ENCODE peak calls at places on chromosomes 7 and 10, in ten cellular contexts. One of them, this sample, is unnamed. For H3K36me3, the result is how much of the 10 kb centered on the place peaks cover.

GRCh38 chr10:118216526-118217035 is 125.5 kb downstream of the FAM204A start:
- DNase-seq in Caco-2: no peak
- DNase-seq in GM23248: no peak
- DNase-seq in K562: no peak
- DNase-seq in GM06990: no peak
- DNase-seq in HAP-1: no peak
- DNase-seq in CD4-positive, CD25-positive, alpha-beta regulatory T cell: no peak
- DNase-seq in CD8-positive, alpha-beta memory T cell: no peak
- DNase-seq in aorta: no peak
- DNase-seq in hepatocyte: no peak
- DNase-seq in this sample: no peak

GRCh38 chr10:112202561-112203241 is 19.1 kb upstream of the GPAM start:
- DNase-seq in K562: no peak
- DNase-seq in hepatocyte: no peak
- DNase-seq in CD4-positive, CD25-positive, alpha-beta regulatory T cell: no peak
- DNase-seq in aorta: no peak
- DNase-seq in HAP-1: no peak
- DNase-seq in GM06990: peak
- DNase-seq in Caco-2: no peak
- DNase-seq in GM23248: peak
- DNase-seq in CD8-positive, alpha-beta memory T cell: no peak
- DNase-seq in this sample: no peak

GRCh38 chr10:78336402-78336791 is 302.7 kb downstream of the RPS24 start:
- DNase-seq in hepatocyte: no peak
- DNase-seq in K562: no peak
- DNase-seq in aorta: no peak
- DNase-seq in GM23248: peak
- DNase-seq in CD4-positive, CD25-positive, alpha-beta regulatory T cell: no peak
- DNase-seq in GM06990: no peak
- DNase-seq in Caco-2: no peak
- DNase-seq in HAP-1: no peak
- DNase-seq in CD8-positive, alpha-beta memory T cell: no peak
- DNase-seq in this sample: no peak

GRCh38 chr7:146401939-146402338 is 285.3 kb downstream of the CNTNAP2 start:
- DNase-seq in HAP-1: no peak
- DNase-seq in Caco-2: no peak
- DNase-seq in CD8-positive, alpha-beta memory T cell: no peak
- DNase-seq in CD4-positive, CD25-positive, alpha-beta regulatory T cell: no peak
- DNase-seq in aorta: no peak
- DNase-seq in K562: no peak
- DNase-seq in GM06990: no peak
- DNase-seq in GM23248: no peak
- DNase-seq in hepatocyte: no peak
- DNase-seq in this sample: no peak

GRCh38 chr7:117857718-117858117 is 15.5 kb downstream of the CTTNBP2 start:
- DNase-seq in Caco-2: no peak
- DNase-seq in GM23248: no peak
- DNase-seq in GM06990: no peak
- DNase-seq in K562: no peak
- DNase-seq in aorta: no peak
- DNase-seq in HAP-1: no peak
- DNase-seq in CD4-positive, CD25-positive, alpha-beta regulatory T cell: no peak
- DNase-seq in hepatocyte: no peak
- DNase-seq in CD8-positive, alpha-beta memory T cell: no peak
- DNase-seq in this sample: no peak

GRCh38 chr10:96720422-96721206 is at the start of gene PIK3AP1:
- DNase-seq in HAP-1: peak
- DNase-seq in GM06990: peak
- DNase-seq in CD4-positive, CD25-positive, alpha-beta regulatory T cell: peak
- DNase-seq in aorta: peak
- DNase-seq in GM23248: peak
- DNase-seq in CD8-positive, alpha-beta memory T cell: peak
- DNase-seq in Caco-2: peak
- DNase-seq in K562: peak
- DNase-seq in hepatocyte: peak
- DNase-seq in this sample: peak

GRCh38 chr7:14835399-14835798 is 67.2 kb downstream of the DGKB start:
- DNase-seq in HAP-1: no peak
- DNase-seq in hepatocyte: no peak
- DNase-seq in GM06990: no peak
- DNase-seq in Caco-2: no peak
- DNase-seq in CD4-positive, CD25-positive, alpha-beta regulatory T cell: no peak
- DNase-seq in K562: no peak
- DNase-seq in CD8-positive, alpha-beta memory T cell: no peak
- DNase-seq in aorta: no peak
- DNase-seq in GM23248: no peak
- DNase-seq in this sample: no peak

GRCh38 chr10:78301891-78302738 is 268.5 kb downstream of the RPS24 start:
- DNase-seq in CD8-positive, alpha-beta memory T cell: no peak
- DNase-seq in CD4-positive, CD25-positive, alpha-beta regulatory T cell: peak
- DNase-seq in aorta: no peak
- DNase-seq in hepatocyte: peak
- DNase-seq in HAP-1: no peak
- DNase-seq in GM23248: peak
- DNase-seq in K562: no peak
- DNase-seq in Caco-2: peak
- DNase-seq in GM06990: no peak
- DNase-seq in this sample: no peak

GRCh38 chr10:1526427-1527055 is 210.8 kb downstream of the ADARB2 start:
- DNase-seq in aorta: no peak
- DNase-seq in GM06990: no peak
- DNase-seq in Caco-2: no peak
- DNase-seq in hepatocyte: no peak
- DNase-seq in CD4-positive, CD25-positive, alpha-beta regulatory T cell: peak
- DNase-seq in K562: peak
- DNase-seq in CD8-positive, alpha-beta memory T cell: no peak
- DNase-seq in HAP-1: no peak
- DNase-seq in GM23248: no peak
- DNase-seq in this sample: no peak

GRCh38 chr7:130288829-130289228 is 4.1 kb upstream of the CPA4 start:
- DNase-seq in K562: no peak
- DNase-seq in GM06990: no peak
- DNase-seq in CD4-positive, CD25-positive, alpha-beta regulatory T cell: no peak
- DNase-seq in aorta: no peak
- DNase-seq in Caco-2: no peak
- DNase-seq in CD8-positive, alpha-beta memory T cell: no peak
- DNase-seq in hepatocyte: no peak
- DNase-seq in HAP-1: no peak
- DNase-seq in GM23248: no peak
- DNase-seq in this sample: no peak

GRCh38 chr7:153529100-153529499 is 523.1 kb upstream of the DPP6 start:
- DNase-seq in K562: no peak
- DNase-seq in GM23248: no peak
- DNase-seq in CD8-positive, alpha-beta memory T cell: no peak
- DNase-seq in GM06990: no peak
- DNase-seq in HAP-1: no peak
- DNase-seq in Caco-2: no peak
- DNase-seq in CD4-positive, CD25-positive, alpha-beta regulatory T cell: no peak
- DNase-seq in aorta: no peak
- DNase-seq in hepatocyte: no peak
- DNase-seq in this sample: no peak

GRCh38 chr7:104192434-104192833 is 15.4 kb downstream of the ORC5 start:
- DNase-seq in CD4-positive, CD25-positive, alpha-beta regulatory T cell: no peak
- DNase-seq in aorta: no peak
- DNase-seq in K562: no peak
- DNase-seq in Caco-2: no peak
- DNase-seq in hepatocyte: no peak
- DNase-seq in GM06990: no peak
- DNase-seq in HAP-1: no peak
- DNase-seq in GM23248: no peak
- DNase-seq in CD8-positive, alpha-beta memory T cell: no peak
- DNase-seq in this sample: no peak
- H3K36me3 ChIP-seq in CD4-positive, CD25-positive, alpha-beta regulatory T cell: half or more
- H3K36me3 ChIP-seq in aorta: under half
- H3K36me3 ChIP-seq in K562: half or more
- H3K36me3 ChIP-seq in Caco-2: under half
- H3K36me3 ChIP-seq in hepatocyte: under half
- H3K36me3 ChIP-seq in GM06990: under half
- H3K36me3 ChIP-seq in HAP-1: under half
- H3K36me3 ChIP-seq in GM23248: half or more
- H3K36me3 ChIP-seq in CD8-positive, alpha-beta memory T cell: under half
- H3K36me3 ChIP-seq in this sample: under half

DNA sequence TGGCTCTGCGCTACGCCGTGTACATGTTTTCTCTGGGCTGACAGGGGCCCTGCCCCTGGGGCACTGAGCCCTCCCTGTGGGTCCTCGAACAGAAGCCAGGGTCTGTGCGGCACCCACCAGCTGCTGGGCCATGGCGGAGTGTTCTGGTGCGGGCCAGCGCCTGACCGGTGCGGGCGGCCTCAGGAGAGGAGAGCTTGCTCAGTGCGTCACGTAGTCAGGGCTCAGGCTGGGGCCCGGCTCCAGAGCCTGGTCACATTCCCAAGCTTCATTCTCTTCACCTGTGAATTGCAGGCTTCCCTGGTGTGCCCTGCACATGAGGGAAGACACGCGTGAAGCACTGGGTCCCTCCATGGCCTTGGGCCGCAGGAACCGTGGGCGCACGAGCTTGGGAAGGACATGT is 15.5 kb downstream of the GET4 start:
- DNase-seq in HAP-1: no peak
- DNase-seq in hepatocyte: no peak
- DNase-seq in aorta: no peak
- DNase-seq in GM23248: no peak
- DNase-seq in CD4-positive, CD25-positive, alpha-beta regulatory T cell: no peak
- DNase-seq in Caco-2: no peak
- DNase-seq in GM06990: no peak
- DNase-seq in K562: no peak
- DNase-seq in CD8-positive, alpha-beta memory T cell: no peak
- DNase-seq in this sample: no peak
- H3K36me3 ChIP-seq in HAP-1: half or more
- H3K36me3 ChIP-seq in hepatocyte: under half
- H3K36me3 ChIP-seq in aorta: under half
- H3K36me3 ChIP-seq in GM23248: under half
- H3K36me3 ChIP-seq in CD4-positive, CD25-positive, alpha-beta regulatory T cell: half or more
- H3K36me3 ChIP-seq in Caco-2: under half
- H3K36me3 ChIP-seq in GM06990: half or more
- H3K36me3 ChIP-seq in K562: half or more
- H3K36me3 ChIP-seq in CD8-positive, alpha-beta memory T cell: under half
- H3K36me3 ChIP-seq in this sample: under half

GRCh38 chr10:70829543-70829942 is 13.8 kb downstream of the SGPL1 start:
- DNase-seq in Caco-2: no peak
- DNase-seq in aorta: no peak
- DNase-seq in hepatocyte: no peak
- DNase-seq in HAP-1: no peak
- DNase-seq in CD8-positive, alpha-beta memory T cell: no peak
- DNase-seq in GM23248: no peak
- DNase-seq in K562: no peak
- DNase-seq in CD4-positive, CD25-positive, alpha-beta regulatory T cell: no peak
- DNase-seq in GM06990: no peak
- DNase-seq in this sample: no peak

GRCh38 chr10:70828923-70829322 is 13.2 kb downstream of the SGPL1 start:
- DNase-seq in Caco-2: peak
- DNase-seq in aorta: no peak
- DNase-seq in K562: no peak
- DNase-seq in HAP-1: no peak
- DNase-seq in GM23248: no peak
- DNase-seq in CD4-positive, CD25-positive, alpha-beta regulatory T cell: no peak
- DNase-seq in GM06990: no peak
- DNase-seq in CD8-positive, alpha-beta memory T cell: no peak
- DNase-seq in hepatocyte: no peak
- DNase-seq in this sample: no peak

GRCh38 chr10:70832236-70832635 is 16.5 kb downstream of the SGPL1 start:
- DNase-seq in CD8-positive, alpha-beta memory T cell: no peak
- DNase-seq in Caco-2: no peak
- DNase-seq in aorta: no peak
- DNase-seq in GM06990: no peak
- DNase-seq in HAP-1: no peak
- DNase-seq in hepatocyte: no peak
- DNase-seq in K562: no peak
- DNase-seq in GM23248: peak
- DNase-seq in CD4-positive, CD25-positive, alpha-beta regulatory T cell: no peak
- DNase-seq in this sample: no peak

GRCh38 chr10:70830185-70830584 is 14.4 kb downstream of the SGPL1 start:
- DNase-seq in K562: no peak
- DNase-seq in CD4-positive, CD25-positive, alpha-beta regulatory T cell: no peak
- DNase-seq in Caco-2: no peak
- DNase-seq in GM06990: no peak
- DNase-seq in hepatocyte: no peak
- DNase-seq in aorta: no peak
- DNase-seq in GM23248: no peak
- DNase-seq in HAP-1: no peak
- DNase-seq in CD8-positive, alpha-beta memory T cell: no peak
- DNase-seq in this sample: no peak

GRCh38 chr10:70827358-70827757 is 11.6 kb downstream of the SGPL1 start:
- DNase-seq in Caco-2: no peak
- DNase-seq in hepatocyte: no peak
- DNase-seq in CD4-positive, CD25-positive, alpha-beta regulatory T cell: no peak
- DNase-seq in CD8-positive, alpha-beta memory T cell: no peak
- DNase-seq in GM23248: peak
- DNase-seq in GM06990: no peak
- DNase-seq in K562: no peak
- DNase-seq in aorta: no peak
- DNase-seq in HAP-1: no peak
- DNase-seq in this sample: no peak
- H3K36me3 ChIP-seq in Caco-2: under half
- H3K36me3 ChIP-seq in hepatocyte: under half
- H3K36me3 ChIP-seq in CD4-positive, CD25-positive, alpha-beta regulatory T cell: under half
- H3K36me3 ChIP-seq in CD8-positive, alpha-beta memory T cell: under half
- H3K36me3 ChIP-seq in GM23248: under half
- H3K36me3 ChIP-seq in GM06990: under half
- H3K36me3 ChIP-seq in K562: under half
- H3K36me3 ChIP-seq in aorta: under half
- H3K36me3 ChIP-seq in HAP-1: under half
- H3K36me3 ChIP-seq in this sample: under half

GRCh38 chr7:881441-882234 is 5.3 kb downstream of the GET4 start:
- DNase-seq in HAP-1: no peak
- DNase-seq in CD4-positive, CD25-positive, alpha-beta regulatory T cell: no peak
- DNase-seq in hepatocyte: no peak
- DNase-seq in GM23248: no peak
- DNase-seq in aorta: no peak
- DNase-seq in Caco-2: no peak
- DNase-seq in GM06990: no peak
- DNase-seq in K562: no peak
- DNase-seq in CD8-positive, alpha-beta memory T cell: no peak
- DNase-seq in this sample: no peak

GRCh38 chr7:883029-884021 is 7.0 kb downstream of the GET4 start:
- DNase-seq in K562: no peak
- DNase-seq in hepatocyte: no peak
- DNase-seq in GM23248: peak
- DNase-seq in CD8-positive, alpha-beta memory T cell: no peak
- DNase-seq in CD4-positive, CD25-positive, alpha-beta regulatory T cell: no peak
- DNase-seq in GM06990: no peak
- DNase-seq in Caco-2: no peak
- DNase-seq in aorta: peak
- DNase-seq in HAP-1: no peak
- DNase-seq in this sample: no peak

GRCh38 chr7:884191-885003 is 8.0 kb downstream of the GET4 start:
- DNase-seq in GM23248: peak
- DNase-seq in CD8-positive, alpha-beta memory T cell: no peak
- DNase-seq in aorta: peak
- DNase-seq in HAP-1: no peak
- DNase-seq in Caco-2: no peak
- DNase-seq in K562: no peak
- DNase-seq in hepatocyte: no peak
- DNase-seq in GM06990: no peak
- DNase-seq in CD4-positive, CD25-positive, alpha-beta regulatory T cell: no peak
- DNase-seq in this sample: no peak

GRCh38 chr7:880450-880849 is 4.1 kb downstream of the GET4 start:
- DNase-seq in CD4-positive, CD25-positive, alpha-beta regulatory T cell: no peak
- DNase-seq in GM23248: no peak
- DNase-seq in aorta: no peak
- DNase-seq in CD8-positive, alpha-beta memory T cell: no peak
- DNase-seq in K562: no peak
- DNase-seq in hepatocyte: no peak
- DNase-seq in Caco-2: no peak
- DNase-seq in HAP-1: no peak
- DNase-seq in GM06990: no peak
- DNase-seq in this sample: no peak

GRCh38 chr7:882336-883028 is 6.1 kb downstream of the GET4 start:
- DNase-seq in hepatocyte: no peak
- DNase-seq in HAP-1: no peak
- DNase-seq in aorta: peak
- DNase-seq in K562: no peak
- DNase-seq in Caco-2: no peak
- DNase-seq in GM06990: no peak
- DNase-seq in CD8-positive, alpha-beta memory T cell: no peak
- DNase-seq in CD4-positive, CD25-positive, alpha-beta regulatory T cell: no peak
- DNase-seq in GM23248: no peak
- DNase-seq in this sample: no peak
- H3K36me3 ChIP-seq in hepatocyte: under half
- H3K36me3 ChIP-seq in HAP-1: under half
- H3K36me3 ChIP-seq in aorta: under half
- H3K36me3 ChIP-seq in K562: half or more
- H3K36me3 ChIP-seq in Caco-2: under half
- H3K36me3 ChIP-seq in GM06990: under half
- H3K36me3 ChIP-seq in CD8-positive, alpha-beta memory T cell: under half
- H3K36me3 ChIP-seq in CD4-positive, CD25-positive, alpha-beta regulatory T cell: under half
- H3K36me3 ChIP-seq in GM23248: under half
- H3K36me3 ChIP-seq in this sample: under half

This sample was measured in MM.1S.